ENCODE peak calls at places on chromosomes 16 and 17, in seven cellular contexts. H, V, J, G, O, A and Y are unnamed samples. For H3K27me3, the result is how much of the 10 kb centered on the place peaks cover.

GRCh38 chr16:71826533-71827017 is 17.9 kb upstream of the AP1G1 start:
- DNase-seq in H (no peak), V (no peak), J (no peak), G (no peak), O (no peak), A (no peak), Y (no peak)

GRCh38 chr17:28500712-28501379 is 5.3 kb upstream of the FOXN1 start:
- DNase-seq in H (no peak), V (no peak), J (no peak), G (no peak), O (no peak), A (no peak), Y (no peak)

GRCh38 chr16:56450275-56450889 is 750 bp downstream of the NUDT21 start:
- DNase-seq in H (no peak), V (no peak), J (no peak), G (no peak), O (no peak), A (peak), Y (no peak)

GRCh38 chr17:47726796-47727703 is 6.0 kb upstream of the TBX21 start:
- DNase-seq in H (no peak), V (no peak), J (no peak), G (no peak), O (no peak), A (no peak), Y (no peak)

GRCh38 chr17:40528692-40529417 is 27.4 kb upstream of the TNS4 start:
- DNase-seq in H (no peak), V (peak), J (no peak), G (no peak), O (no peak), A (no peak), Y (no peak)

GRCh38 chr16:9665851-9666271 is 516.4 kb downstream of the GRIN2A start:
- DNase-seq in H (no peak), V (peak), J (no peak), G (peak), O (peak), A (no peak), Y (no peak)

GRCh38 chr16:87765776-87766484 is at the start of gene KLHDC4:
- DNase-seq in H (peak), V (peak), J (peak), G (peak), O (peak), A (peak), Y (peak)

GRCh38 chr16:19513377-19514053 is 8.4 kb downstream of the GDE1 start:
- DNase-seq in H (no peak), V (no peak), J (no peak), G (no peak), O (no peak), A (no peak), Y (no peak)

GRCh38 chr17:28033972-28034714 is 8.3 kb upstream of the NLK start:
- DNase-seq in H (no peak), V (no peak), J (no peak), G (no peak), O (no peak), A (no peak), Y (no peak)

GRCh38 chr17:2054262-2054739 is 602 bp upstream of the HIC1 start:
- DNase-seq in H (no peak), V (peak), J (no peak), G (no peak), O (no peak), A (peak), Y (no peak)

GRCh38 chr17:42686520-42687137 is 4.3 kb downstream of the CNTNAP1 start:
- DNase-seq in H (no peak), V (no peak), J (no peak), G (no peak), O (no peak), A (no peak), Y (no peak)

GRCh38 chr17:11545696-11546095 is 52.6 kb upstream of the DNAH9 start:
- DNase-seq in H (no peak), V (no peak), J (no peak), G (no peak), O (no peak), A (no peak), Y (no peak)

GRCh38 chr16:58098207-58099096 is 30.7 kb downstream of the CFAP20 start:
- DNase-seq in H (no peak), V (no peak), J (peak), G (no peak), O (no peak), A (no peak), Y (no peak)

GRCh38 chr17:59498421-59499307 is 66.7 kb upstream of the DHX40 start:
- DNase-seq in H (no peak), V (no peak), J (no peak), G (no peak), O (no peak), A (no peak), Y (no peak)

GRCh38 chr16:57023541-57024249 is 34.3 kb downstream of the NLRC5 start:
- DNase-seq in H (no peak), V (peak), J (no peak), G (no peak), O (no peak), A (no peak), Y (no peak)

GRCh38 chr17:61479493-61480413 is 27.5 kb downstream of the TBX4 start:
- DNase-seq in H (no peak), V (peak), J (no peak), G (no peak), O (no peak), A (no peak), Y (no peak)

GRCh38 chr16:70656712-70657263 is 10.4 kb downstream of the IL34 start:
- DNase-seq in H (no peak), V (peak), J (no peak), G (no peak), O (no peak), A (no peak), Y (no peak)

GRCh38 chr16:49547448-49547847 is 173.8 kb downstream of the C16orf78 start:
- DNase-seq in H (no peak), V (no peak), J (no peak), G (no peak), O (no peak), A (no peak), Y (no peak)

GRCh38 chr16:19687279-19687678 is 30.7 kb downstream of the KNOP1 start:
- DNase-seq in H (no peak), V (no peak), J (peak), G (no peak), O (no peak), A (peak), Y (no peak)

GRCh38 chr17:43028221-43028861 is 3.3 kb downstream of the RND2 start:
- DNase-seq in H (no peak), V (no peak), J (no peak), G (no peak), O (no peak), A (no peak), Y (no peak)

GRCh38 chr17:50101346-50102163 is 6.4 kb downstream of the PDK2 start:
- DNase-seq in H (peak), V (peak), J (no peak), G (peak), O (no peak), A (peak), Y (no peak)

GRCh38 chr17:65345261-65346060 is 208.3 kb downstream of the RGS9 start:
- DNase-seq in H (no peak), V (no peak), J (no peak), G (no peak), O (no peak), A (no peak), Y (no peak)

GRCh38 chr16:57374067-57374534 is 1.8 kb downstream of the CX3CL1 start:
- DNase-seq in H (no peak), V (no peak), J (no peak), G (no peak), O (no peak), A (no peak), Y (no peak)

GRCh38 chr16:73382921-73383594 is 335.1 kb upstream of the ZFHX3 start:
- DNase-seq in H (no peak), V (no peak), J (no peak), G (no peak), O (no peak), A (no peak), Y (no peak)

GRCh38 chr17:60231234-60231633 is 81.5 kb downstream of the CA4 start:
- DNase-seq in H (no peak), V (no peak), J (no peak), G (no peak), O (peak), A (peak), Y (peak)

GRCh38 chr16:28012031-28012445 is 51.5 kb downstream of the GSG1L start:
- DNase-seq in H (no peak), V (no peak), J (no peak), G (no peak), O (no peak), A (peak), Y (no peak)

GRCh38 chr16:66441586-66442375 is 14.7 kb downstream of the BEAN1 start:
- DNase-seq in H (no peak), V (peak), J (no peak), G (no peak), O (no peak), A (no peak), Y (no peak)

GRCh38 chr17:21081967-21082366 is 39.2 kb upstream of the USP22 start:
- DNase-seq in H (no peak), V (no peak), J (no peak), G (no peak), O (peak), A (no peak), Y (no peak)

GRCh38 chr16:47774661-47775060 is 313.5 kb downstream of the PHKB start:
- DNase-seq in H (no peak), V (no peak), J (no peak), G (peak), O (no peak), A (no peak), Y (peak)

GRCh38 chr17:9022553-9023388 is 1.5 kb downstream of the NTN1 start:
- DNase-seq in H (peak), V (no peak), J (no peak), G (no peak), O (no peak), A (peak), Y (no peak)

GRCh38 chr16:9706217-9706616 is 476.0 kb downstream of the GRIN2A start:
- DNase-seq in H (no peak), V (no peak), J (no peak), G (no peak), O (no peak), A (no peak), Y (no peak)

GRCh38 chr17:35046740-35047283 is 16.7 kb downstream of the RFFL start:
- DNase-seq in H (no peak), V (no peak), J (no peak), G (no peak), O (no peak), A (no peak), Y (peak)

GRCh38 chr16:87552772-87553171 is 49.5 kb upstream of the JPH3 start:
- DNase-seq in H (no peak), V (no peak), J (no peak), G (no peak), O (no peak), A (peak), Y (no peak)

GRCh38 chr16:67190448-67191399 is 788 bp upstream of the EXOC3L1 start:
- DNase-seq in H (no peak), V (no peak), J (no peak), G (no peak), O (no peak), A (no peak), Y (no peak)

GRCh38 chr17:57553991-57554825 is 190.9 kb downstream of the CCDC182 start:
- DNase-seq in H (no peak), V (no peak), J (no peak), G (peak), O (no peak), A (peak), Y (peak)

GRCh38 chr17:53630115-53630514 is 192.6 kb upstream of the KIF2B start:
- DNase-seq in H (no peak), V (no peak), J (no peak), G (no peak), O (no peak), A (no peak), Y (no peak)

GRCh38 chr16:56669005-56669839 is at the start of gene MT1H:
- DNase-seq in H (peak), V (peak), J (no peak), G (peak), O (no peak), A (no peak), Y (no peak)

GRCh38 chr17:30550512-30551273 is 73.5 kb downstream of the GOSR1 start:
- DNase-seq in H (no peak), V (peak), J (no peak), G (peak), O (peak), A (no peak), Y (no peak)

GRCh38 chr17:43943769-43944418 is 1.6 kb upstream of the PPY start:
- DNase-seq in H (peak), V (peak), J (peak), G (peak), O (peak), A (peak), Y (peak)

GRCh38 chr16:88945473-88945872 is 31.5 kb downstream of the CBFA2T3 start:
- DNase-seq in H (no peak), V (no peak), J (no peak), G (no peak), O (no peak), A (no peak), Y (no peak)

GRCh38 chr16:88941933-88942909 is 34.8 kb downstream of the CBFA2T3 start:
- DNase-seq in H (peak), V (peak), J (no peak), G (peak), O (peak), A (peak), Y (peak)

GRCh38 chr16:88941051-88941932 is 35.7 kb downstream of the CBFA2T3 start:
- DNase-seq in H (peak), V (peak), J (no peak), G (peak), O (no peak), A (peak), Y (no peak)

GRCh38 chr16:88943741-88944140 is 33.3 kb downstream of the CBFA2T3 start:
- DNase-seq in H (no peak), V (no peak), J (no peak), G (no peak), O (no peak), A (no peak), Y (no peak)

GRCh38 chr16:88943131-88943664 is 33.8 kb downstream of the CBFA2T3 start:
- DNase-seq in H (no peak), V (peak), J (no peak), G (no peak), O (no peak), A (no peak), Y (no peak)
- H3K27me3 ChIP-seq in H (under half), V (under half), J (under half), G (half or more), O (under half), A (under half), Y (under half)

DNA sequence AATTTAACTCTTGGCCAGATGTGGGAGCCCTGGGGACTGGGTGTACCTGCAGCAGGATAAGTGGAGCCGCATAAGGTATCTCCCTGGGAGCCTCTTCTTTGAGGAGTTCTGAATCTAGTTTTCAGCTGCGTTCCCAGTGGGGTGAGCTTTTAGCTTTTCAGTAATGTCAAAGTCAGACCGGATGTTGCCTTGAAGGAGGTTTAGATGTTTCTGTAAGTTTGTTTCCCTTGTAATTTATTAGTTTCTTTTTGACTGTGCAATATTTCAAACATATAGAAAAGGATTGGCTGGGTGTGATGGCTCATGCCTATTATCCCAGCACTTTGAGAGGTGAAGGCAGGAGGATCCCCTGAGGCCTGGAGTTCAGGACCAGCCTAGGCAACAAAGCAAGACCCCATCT is 98.6 kb upstream of the EEF2KMT start:
- DNase-seq in H (no peak), V (no peak), J (no peak), G (no peak), O (no peak), A (no peak), Y (no peak)
- H3K27me3 ChIP-seq in H (under half), V (under half), J (under half), G (under half), O (under half), A (under half), Y (under half)

GRCh38 chr17:79829004-79829403 is 10.2 kb downstream of the CBX4 start:
- DNase-seq in H (no peak), V (no peak), J (no peak), G (no peak), O (no peak), A (no peak), Y (no peak)
- H3K27me3 ChIP-seq in H (under half), V (under half), J (under half), G (under half), O (under half), A (under half), Y (under half)

DNA sequence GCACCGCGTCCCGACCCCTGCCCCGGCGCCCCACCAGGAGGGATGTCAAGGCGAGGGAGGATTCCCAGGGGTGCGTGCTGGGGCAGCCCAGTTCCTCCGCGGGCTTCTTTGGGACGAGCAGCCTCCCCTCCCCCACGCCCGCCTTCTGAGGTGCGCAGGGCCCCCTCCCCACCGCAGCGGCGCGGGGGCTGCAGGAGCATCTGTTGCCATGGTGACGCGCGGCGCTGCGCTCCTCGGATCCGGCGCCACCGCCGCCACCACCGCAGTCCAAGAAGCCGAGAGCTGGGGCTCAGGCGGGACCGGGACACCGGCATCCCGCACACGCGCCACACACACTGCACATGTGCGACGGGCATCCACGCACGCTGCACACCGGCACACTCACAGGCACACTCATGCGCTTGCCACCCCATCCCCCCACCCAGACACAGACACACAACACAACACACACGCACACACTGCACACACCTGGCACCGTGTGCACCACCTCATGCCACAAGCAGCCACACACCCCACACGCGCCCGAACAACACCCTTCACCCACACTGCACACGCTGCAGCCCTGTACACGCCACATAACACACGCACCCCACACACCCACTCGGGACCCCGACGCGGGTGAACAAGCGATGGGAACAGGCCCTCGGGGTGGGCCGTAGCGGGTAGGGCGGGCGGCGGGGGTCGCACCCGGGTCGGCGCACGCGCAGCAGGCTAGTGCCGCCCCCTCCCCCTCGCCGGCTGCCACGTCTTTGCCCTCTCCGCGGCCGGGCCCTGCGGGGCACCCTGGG is 17.0 kb downstream of the ENPP7 start:
- DNase-seq in H (no peak), V (no peak), J (no peak), G (no peak), O (no peak), A (peak), Y (no peak)
- H3K27me3 ChIP-seq in H (under half), V (under half), J (half or more), G (half or more), O (under half), A (half or more), Y (under half)

DNA sequence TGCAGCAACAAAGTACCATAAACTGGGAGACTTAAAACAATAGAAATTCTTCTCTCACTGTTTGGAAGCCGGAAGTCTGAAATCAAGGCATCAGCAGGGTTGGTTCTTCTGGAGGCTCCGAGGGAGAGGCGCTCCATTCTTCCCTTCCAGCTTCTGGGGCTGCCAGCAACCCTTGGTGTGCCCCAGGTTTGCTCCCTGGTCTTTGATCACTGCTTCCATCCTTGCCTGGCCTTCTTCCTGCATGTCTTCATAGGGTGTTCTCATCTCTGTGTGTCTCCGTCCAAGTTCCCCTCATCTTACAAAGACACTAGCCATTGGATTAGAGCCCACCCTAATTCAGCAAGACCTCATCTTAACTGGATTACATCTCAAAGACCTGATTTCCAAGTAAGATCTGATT is 35.3 kb upstream of the LRRC75A start:
- DNase-seq in H (no peak), V (no peak), J (no peak), G (no peak), O (no peak), A (no peak), Y (no peak)
- H3K27me3 ChIP-seq in H (under half), V (under half), J (under half), G (under half), O (under half), A (under half), Y (under half)

GRCh38 chr17:79927688-79928501 is 88.7 kb upstream of the CBX4 start:
- DNase-seq in H (no peak), V (no peak), J (no peak), G (no peak), O (no peak), A (no peak), Y (no peak)

GRCh38 chr17:79926002-79926307 is 86.7 kb upstream of the CBX4 start:
- DNase-seq in H (no peak), V (no peak), J (no peak), G (no peak), O (no peak), A (no peak), Y (no peak)

GRCh38 chr17:79927136-79927661 is 88.0 kb upstream of the CBX4 start:
- DNase-seq in H (no peak), V (no peak), J (no peak), G (no peak), O (no peak), A (no peak), Y (no peak)

GRCh38 chr17:79925242-79925957 is 86.2 kb upstream of the CBX4 start:
- DNase-seq in H (peak), V (peak), J (peak), G (peak), O (no peak), A (no peak), Y (no peak)

DNA sequence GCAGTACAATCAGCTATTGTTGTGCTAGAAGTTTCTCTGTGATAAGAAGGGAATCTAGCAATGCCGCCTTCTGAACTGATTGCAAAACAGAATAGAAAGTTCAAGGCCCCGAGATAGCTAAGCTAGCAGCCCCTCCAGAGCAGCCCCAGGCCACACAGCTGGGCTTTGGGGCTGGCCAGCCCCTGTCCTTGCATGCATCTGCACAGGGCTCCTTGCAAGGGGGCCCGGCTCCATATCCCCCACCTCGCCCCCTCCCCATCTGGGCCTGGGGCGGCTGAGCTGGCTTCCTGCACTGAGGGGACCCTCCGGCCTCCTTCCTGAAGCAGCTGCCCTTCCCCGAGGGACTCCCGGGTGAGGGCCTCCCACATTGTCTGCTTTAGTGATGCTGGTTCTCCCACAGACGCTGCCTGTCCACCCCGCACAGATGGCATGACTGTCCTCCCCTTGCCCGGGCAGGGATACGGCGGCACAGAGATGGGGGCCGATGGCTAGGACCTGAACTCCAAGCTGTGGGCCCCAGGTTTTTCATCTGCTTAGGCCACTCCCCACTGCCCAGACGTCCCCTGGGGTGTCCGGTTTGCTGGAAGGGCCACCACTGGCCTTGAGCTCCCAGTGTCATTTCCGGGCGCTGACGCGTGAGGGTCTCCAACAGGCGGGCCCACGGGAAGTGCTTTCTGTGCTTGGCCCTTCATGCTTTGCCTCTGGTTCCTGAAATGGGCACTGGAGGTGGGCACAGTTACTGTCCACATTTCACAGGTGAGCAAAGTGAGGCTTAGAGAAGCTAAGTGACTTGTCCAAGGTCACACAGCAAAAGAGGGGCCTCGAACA is 87.3 kb upstream of the CBX4 start:
- DNase-seq in H (no peak), V (no peak), J (no peak), G (no peak), O (no peak), A (no peak), Y (no peak)
- H3K27me3 ChIP-seq in H (under half), V (under half), J (under half), G (under half), O (under half), A (under half), Y (under half)